ENCODE peak calls at places on chromosomes 3 and 15, in four cellular contexts. D is NCI-H345, B is GM12878, N is brain microvascular endothelial cell. F is an unnamed sample.

GRCh38 chr3:100158877-100159563 is 44.7 kb upstream of the FILIP1L start:
- DNase-seq in D (no peak), B (no peak), N (no peak), F (no peak)

GRCh38 chr3:9280477-9281219 is 31.2 kb upstream of the SRGAP3 start:
- DNase-seq in D (peak), B (no peak), N (no peak), F (peak)

GRCh38 chr15:89358755-89359439 is 24.3 kb upstream of the POLG start:
- DNase-seq in D (peak), B (peak), N (peak), F (peak)

GRCh38 chr3:104908761-104909160 is 457.9 kb upstream of the ALCAM start:
- DNase-seq in D (peak), B (no peak), N (peak), F (peak)

GRCh38 chr3:40086890-40087884 is 222.3 kb upstream of the EIF1B start:
- DNase-seq in D (peak), B (no peak), N (no peak), F (no peak)

GRCh38 chr3:118671192-118671591 is 363.5 kb downstream of the IGSF11 start:
- DNase-seq in D (no peak), B (no peak), N (no peak), F (peak)

GRCh38 chr15:29670945-29671307 is 151.3 kb downstream of the TJP1 start:
- DNase-seq in D (no peak), B (no peak), N (peak), F (no peak)

GRCh38 chr3:148998715-148999413 is 7.5 kb downstream of the GYG1 start:
- DNase-seq in D (no peak), B (no peak), N (no peak), F (no peak)

GRCh38 chr3:10526366-10526765 is 21.0 kb upstream of the ATP2B2 start:
- DNase-seq in D (no peak), B (no peak), N (no peak), F (no peak)

GRCh38 chr3:186514296-186515002 is 29.7 kb downstream of the CRYGS start:
- DNase-seq in D (no peak), B (no peak), N (no peak), F (peak)

GRCh38 chr3:184757010-184757651 is 45.3 kb upstream of the MAGEF1 start:
- DNase-seq in D (no peak), B (no peak), N (peak), F (no peak)

GRCh38 chr3:54965746-54966145 is 37.9 kb upstream of the LRTM1 start:
- DNase-seq in D (no peak), B (no peak), N (peak), F (no peak)

GRCh38 chr15:63793046-63793483 is 40.7 kb downstream of the HERC1 start:
- DNase-seq in D (no peak), B (no peak), N (no peak), F (no peak)

GRCh38 chr15:58568157-58568571 is 136.4 kb downstream of the LIPC start:
- DNase-seq in D (no peak), B (no peak), N (no peak), F (no peak)

GRCh38 chr3:189099031-189099471 is 72.7 kb upstream of the TPRG1 start:
- DNase-seq in D (no peak), B (no peak), N (no peak), F (no peak)

GRCh38 chr3:64943861-64944260 is 256.1 kb upstream of the ADAMTS9 start:
- DNase-seq in D (no peak), B (no peak), N (no peak), F (no peak)

GRCh38 chr3:71186816-71187215 is 396.7 kb downstream of the FOXP1 start:
- DNase-seq in D (no peak), B (no peak), N (no peak), F (no peak)

GRCh38 chr15:41948499-41948898 is 23.9 kb downstream of the EHD4 start:
- DNase-seq in D (no peak), B (no peak), N (no peak), F (no peak)

GRCh38 chr3:37217098-37217849 is 42.9 kb upstream of the LRRFIP2 start:
- DNase-seq in D (no peak), B (no peak), N (no peak), F (no peak)

GRCh38 chr3:104805042-104805441 is 561.7 kb upstream of the ALCAM start:
- DNase-seq in D (no peak), B (no peak), N (no peak), F (no peak)

GRCh38 chr15:40598672-40599071 is 4.6 kb downstream of the KNL1 start:
- DNase-seq in D (no peak), B (no peak), N (no peak), F (no peak)

GRCh38 chr3:48425281-48425812 is 4.5 kb downstream of the PLXNB1 start:
- DNase-seq in D (no peak), B (no peak), N (no peak), F (peak)

GRCh38 chr3:116614795-116615362 is 94.7 kb upstream of the TUSC7 start:
- DNase-seq in D (no peak), B (no peak), N (no peak), F (peak)

GRCh38 chr3:53844262-53845102 is 1.7 kb downstream of the CHDH start:
- DNase-seq in D (no peak), B (no peak), N (no peak), F (no peak)

F was measured in H7.